ENCODE peak calls at places on chromosomes 3 and 15, in six cellular contexts. Y, M, V, G, E and F are unnamed samples.

GRCh38 chr15:48414015-48414414 is 82.8 kb downstream of the DUT start:
- DNase-seq in M (no peak), G (no peak), V (no peak), Y (no peak), E (peak; percentile 57), F (peak; percentile 71)

GRCh38 chr3:181782306-181782924 is 70.7 kb downstream of the SOX2 start:
- DNase-seq in V (no peak), G (no peak), E (no peak), M (no peak), Y (peak; percentile 61), F (peak; percentile 54)

GRCh38 chr15:37098468-37099320 is 1.7 kb downstream of the MEIS2 start:
- DNase-seq in V (peak; percentile 71), M (no peak), G (peak; percentile 62), E (peak; percentile 55), Y (peak; percentile 60), F (peak; percentile 43)

GRCh38 chr15:26394801-26395200 is 378.1 kb downstream of the GABRB3 start:
- DNase-seq in E (no peak), V (no peak), M (no peak), Y (no peak), G (no peak), F (no peak)

GRCh38 chr3:155070932-155071387 is 9.2 kb upstream of the MME start:
- DNase-seq in E (peak; percentile 92), M (no peak), V (no peak), Y (peak; percentile 67), G (no peak), F (peak; percentile 61)

GRCh38 chr15:99454941-99455795 is 110.6 kb upstream of the MEF2A start:
- DNase-seq in Y (peak; percentile 96), V (no peak), E (peak; percentile 95), G (no peak), M (peak; percentile 86), F (peak; percentile 97)

GRCh38 chr3:33278106-33278672 is 947 bp downstream of the FBXL2 start:
- DNase-seq in M (no peak), V (no peak), Y (peak; percentile 50), G (no peak), E (peak; percentile 5), F (peak; percentile 37)

GRCh38 chr15:46567968-46568367 is 933.1 kb downstream of the SQOR start:
- DNase-seq in Y (no peak), M (no peak), E (no peak), V (no peak), G (no peak), F (no peak)

GRCh38 chr15:53807500-53807899 is 48.0 kb upstream of the WDR72 start:
- DNase-seq in M (no peak), G (no peak), V (no peak), Y (no peak), E (no peak), F (no peak)

GRCh38 chr3:185216587-185216918 is 37.3 kb downstream of the EHHADH start:
- DNase-seq in G (no peak), M (no peak), V (no peak), Y (no peak), E (no peak), F (no peak)

GRCh38 chr3:31432897-31433678 is 99.6 kb upstream of the STT3B start:
- DNase-seq in Y (peak; percentile 39), V (no peak), G (no peak), M (no peak), E (peak; percentile 21), F (no peak)

GRCh38 chr15:73467758-73468157 is 24.8 kb downstream of the REC114 start:
- DNase-seq in E (no peak), M (no peak), G (no peak), V (no peak), Y (no peak), F (no peak)

GRCh38 chr15:57922780-57923179 is 142.7 kb downstream of the ALDH1A2 start:
- DNase-seq in V (no peak), M (no peak), G (peak; percentile 10), Y (peak; percentile 30), E (no peak), F (peak; percentile 89)

GRCh38 chr15:33131880-33132279 is 62.6 kb downstream of the FMN1 start:
- DNase-seq in E (peak; percentile 68), Y (peak; percentile 48), M (no peak), G (no peak), V (no peak), F (peak; percentile 40)

GRCh38 chr3:152390647-152391046 is 121.9 kb downstream of the MBNL1 start:
- DNase-seq in Y (no peak), E (no peak), V (no peak), M (no peak), G (no peak), F (no peak)

GRCh38 chr3:190127797-190128196 is 7.1 kb upstream of the P3H2 start:
- DNase-seq in G (no peak), V (no peak), E (no peak), Y (no peak), M (no peak), F (no peak)

GRCh38 chr15:99015677-99016568 is 8.3 kb upstream of the PGPEP1L start:
- DNase-seq in Y (no peak), G (peak; percentile 15), M (no peak), E (peak; percentile 2), V (no peak), F (no peak)

GRCh38 chr3:131535131-131535530 is 32.4 kb upstream of the MRPL3 start:
- DNase-seq in G (no peak), Y (peak; percentile 65), V (no peak), E (peak; percentile 20), M (no peak), F (peak; percentile 85)

GRCh38 chr15:58528197-58528870 is 96.5 kb downstream of the LIPC start:
- DNase-seq in G (no peak), M (no peak), E (peak; percentile 24), Y (no peak), V (no peak), F (no peak)

GRCh38 chr15:33116218-33116617 is 78.3 kb downstream of the FMN1 start:
- DNase-seq in V (no peak), E (no peak), G (no peak), Y (no peak), M (no peak), F (no peak)

GRCh38 chr15:57647791-57648130 is 56.1 kb downstream of the MYZAP start:
- DNase-seq in V (no peak), M (no peak), Y (peak; percentile 36), G (no peak), E (peak; percentile 14), F (peak; percentile 79)

GRCh38 chr15:78243491-78243941 is 9.2 kb upstream of the ACSBG1 start:
- DNase-seq in G (no peak), E (peak; percentile 57), V (no peak), M (no peak), Y (peak; percentile 55), F (peak; percentile 67)

GRCh38 chr3:78665776-78666457 is 1101.9 kb downstream of the ROBO1 start:
- DNase-seq in V (no peak), Y (no peak), E (no peak), G (no peak), M (no peak), F (no peak)

DNA sequence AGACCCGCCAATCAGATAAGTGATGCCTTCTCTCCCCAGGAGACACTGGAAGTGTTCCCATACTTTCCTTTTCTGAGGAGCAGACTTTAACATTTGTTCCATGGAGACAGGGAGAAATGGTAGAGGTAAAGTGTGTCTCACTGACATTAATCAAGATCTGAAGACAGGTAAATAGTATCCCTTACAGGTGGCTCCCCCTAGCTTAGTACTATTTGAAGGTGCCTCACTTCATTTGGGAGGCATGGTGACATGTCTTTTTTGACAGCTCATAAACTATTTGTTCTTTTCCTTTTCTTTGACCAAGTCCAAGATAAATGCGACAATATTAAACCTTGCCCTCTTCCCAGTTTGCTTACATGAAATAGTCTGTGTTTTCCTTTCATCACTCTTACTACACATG is 485.6 kb upstream of the IL12A start:
- DNase-seq in E (no peak), Y (no peak), V (no peak), G (no peak), M (no peak), F (no peak)
- TF ChIP-seq CTCF in E (no peak), Y (no peak), V (no peak), G (no peak), M (no peak), F (no peak)

DNA sequence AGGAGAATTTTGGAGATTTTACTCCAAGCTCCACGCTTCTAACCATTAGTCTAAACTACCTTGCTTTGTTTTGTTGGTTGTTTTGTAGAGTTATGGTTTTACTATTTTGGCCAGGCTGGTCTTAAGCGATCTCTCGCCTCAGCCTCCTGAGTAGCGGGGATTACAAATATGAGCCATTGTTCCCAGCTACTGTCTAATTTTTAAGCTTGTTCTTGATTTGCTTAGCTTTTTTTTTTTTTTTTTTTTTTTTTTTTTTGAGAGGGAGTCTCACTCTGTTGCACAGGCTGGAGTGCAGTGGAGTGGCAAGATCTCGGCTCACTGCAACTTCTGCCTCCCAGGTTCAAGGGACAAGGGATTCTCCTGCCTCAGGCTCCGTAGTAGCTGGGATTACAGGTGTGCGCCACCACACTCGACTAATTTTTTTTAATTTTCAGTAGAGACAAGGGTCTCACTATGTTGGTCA is 28.5 kb downstream of the EFCAB12 start:
- DNase-seq in E (no peak), V (no peak), Y (no peak), M (no peak), G (no peak), F (peak; percentile 55)
- TF ChIP-seq CTCF in E (no peak), V (no peak), Y (no peak), M (no peak), G (no peak), F (no peak)

DNA sequence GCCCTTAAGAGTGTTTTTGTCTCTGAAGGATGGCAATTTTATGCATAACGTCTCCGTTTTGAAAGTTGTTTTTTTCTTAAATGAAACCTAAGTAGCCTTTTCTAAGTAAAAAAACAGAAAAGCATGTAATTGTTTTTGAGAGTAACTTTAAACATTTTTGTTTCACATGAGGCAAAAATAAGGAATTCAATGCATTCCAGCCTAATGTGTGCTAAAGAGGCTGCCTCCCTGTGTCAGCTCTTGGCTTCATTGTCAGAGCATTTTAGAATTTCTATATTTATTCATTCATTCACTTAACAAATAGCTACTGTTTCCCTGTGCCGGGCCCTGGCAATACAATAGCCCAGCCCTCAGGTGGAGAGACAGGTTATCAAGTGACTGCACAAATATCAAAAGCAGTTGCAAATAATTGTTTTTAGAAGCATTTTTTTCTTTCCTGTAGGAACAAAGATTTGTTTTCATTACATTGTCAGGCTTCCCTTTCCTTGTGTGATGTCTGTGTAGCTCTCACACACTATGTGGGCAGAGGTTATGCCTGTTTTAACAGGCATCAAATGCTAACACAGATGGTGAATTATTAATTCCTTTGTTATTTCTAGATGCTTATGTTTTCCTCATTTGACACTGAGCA is 81.9 kb downstream of the CCK start:
- DNase-seq in Y (no peak), V (no peak), E (no peak), M (no peak), G (no peak), F (no peak)
- TF ChIP-seq CTCF in Y (no peak), V (no peak), E (no peak), M (no peak), G (no peak), F (no peak)

GRCh38 chr3:138359137-138359536 is 10.8 kb downstream of the MRAS start:
- DNase-seq in V (no peak), Y (no peak), M (no peak), G (no peak), E (no peak), F (no peak)

GRCh38 chr3:138354376-138354775 is 6.0 kb downstream of the MRAS start:
- DNase-seq in V (no peak), Y (no peak), M (no peak), G (no peak), E (no peak), F (no peak)

GRCh38 chr3:138359549-138360271 is 11.3 kb downstream of the MRAS start:
- DNase-seq in V (no peak), G (no peak), E (no peak), Y (no peak), M (no peak), F (no peak)

GRCh38 chr3:138355071-138355470 is 6.7 kb downstream of the MRAS start:
- DNase-seq in V (no peak), G (no peak), M (no peak), Y (no peak), E (no peak), F (no peak)

GRCh38 chr3:138356666-138357409 is 8.5 kb downstream of the MRAS start:
- DNase-seq in V (no peak), M (no peak), E (no peak), G (no peak), Y (no peak), F (no peak)
- TF ChIP-seq CTCF in V (no peak), M (no peak), E (no peak), G (no peak), Y (no peak), F (no peak)